ENCODE peak calls at places on chromosomes 4 and X, in four cellular contexts. Q is fibroblast of the aortic adventitia, W is smooth muscle cell of the brain vasculature, E is amniotic stem cell. A is an unnamed sample.

GRCh38 chr4:52852041-52852440 is 10.1 kb upstream of the RASL11B start:
- DNase-seq in Q (no peak), W (no peak), E (no peak), A (no peak)

GRCh38 chr4:102598759-102599379 is 97.7 kb downstream of the NFKB1 start:
- DNase-seq in Q (no peak), W (no peak), E (no peak), A (no peak)

GRCh38 chr4:133997440-133997839 is 204.1 kb downstream of the PABPC4L start:
- DNase-seq in Q (no peak), W (no peak), E (peak), A (no peak)

GRCh38 chr4:112813790-112814189 is 176.8 kb downstream of the LARP7 start:
- DNase-seq in Q (peak), W (no peak), E (no peak), A (no peak)

GRCh38 chr4:40916880-40917279 is 167.1 kb downstream of the NSUN7 start:
- DNase-seq in Q (no peak), W (no peak), E (no peak), A (peak)

GRCh38 chrX:46737462-46737861 is 21.5 kb downstream of the SLC9A7 start:
- DNase-seq in Q (peak), W (no peak), E (no peak), A (no peak)

GRCh38 chr4:55650483-55650882 is 14.4 kb upstream of the NMU start:
- DNase-seq in Q (no peak), W (no peak), E (no peak), A (no peak)

GRCh38 chrX:123975180-123975579 is 13.7 kb downstream of the STAG2 start:
- DNase-seq in Q (peak), W (no peak), E (no peak), A (no peak)

GRCh38 chr4:47704693-47705325 is 133.1 kb downstream of the CORIN start:
- DNase-seq in Q (peak), W (no peak), E (no peak), A (peak)

GRCh38 chrX:19723427-19723826 is 164.0 kb downstream of the SH3KBP1 start:
- DNase-seq in Q (no peak), W (no peak), E (no peak), A (no peak)

GRCh38 chrX:54423161-54423888 is 16.9 kb upstream of the TSR2 start:
- DNase-seq in Q (no peak), W (no peak), E (no peak), A (peak)

GRCh38 chr4:142312391-142312790 is 533.7 kb downstream of the INPP4B start:
- DNase-seq in Q (no peak), W (no peak), E (no peak), A (no peak)

GRCh38 chr4:6944311-6945051 is 34.9 kb downstream of the TBC1D14 start:
- DNase-seq in Q (no peak), W (no peak), E (no peak), A (peak)

GRCh38 chr4:74486905-74487304 is 42.0 kb downstream of the AREG start:
- DNase-seq in Q (no peak), W (no peak), E (no peak), A (no peak)

GRCh38 chr4:66558651-66559050 is 888.4 kb upstream of the EPHA5 start:
- DNase-seq in Q (peak), W (no peak), E (no peak), A (no peak)

GRCh38 chr4:159434496-159435241 is 331.8 kb downstream of the RAPGEF2 start:
- DNase-seq in Q (peak), W (no peak), E (no peak), A (no peak)

GRCh38 chr4:107037188-107037587 is 1.1 kb upstream of the DKK2 start:
- DNase-seq in Q (peak), W (no peak), E (no peak), A (peak)

GRCh38 chr4:1793496-1793840 is 375 bp downstream of the FGFR3 start:
- DNase-seq in Q (no peak), W (no peak), E (no peak), A (no peak)

GRCh38 chr4:89356086-89356485 is 48.5 kb upstream of the GPRIN3 start:
- DNase-seq in Q (no peak), W (no peak), E (no peak), A (no peak)

GRCh38 chrX:18875256-18875878 is 108.5 kb downstream of the PHKA2 start:
- DNase-seq in Q (no peak), W (no peak), E (no peak), A (no peak)

GRCh38 chr4:154642361-154642760 is 29.9 kb upstream of the FGG start:
- DNase-seq in Q (no peak), W (no peak), E (no peak), A (peak)

GRCh38 chr4:114005569-114006442 is 26.4 kb upstream of the ARSJ start:
- DNase-seq in Q (peak), W (no peak), E (no peak), A (no peak)

GRCh38 chr4:184247421-184247820 is 29.7 kb upstream of the ENPP6 start:
- DNase-seq in Q (no peak), W (no peak), E (no peak), A (no peak)

GRCh38 chr4:156889616-156890594 is 81.7 kb downstream of the PDGFC start:
- DNase-seq in Q (peak), W (no peak), E (no peak), A (no peak)

GRCh38 chr4:35151816-35152572 is 1092.3 kb downstream of the ARAP2 start:
- DNase-seq in Q (no peak), W (no peak), E (no peak), A (peak)

GRCh38 chr4:102493257-102493656 is 7.9 kb upstream of the NFKB1 start:
- DNase-seq in Q (no peak), W (no peak), E (no peak), A (no peak)

GRCh38 chrX:15646031-15646430 is 18.6 kb downstream of the CLTRN start:
- DNase-seq in Q (no peak), W (no peak), E (no peak), A (no peak)

GRCh38 chrX:140480765-140481164 is 24.1 kb downstream of the SOX3 start:
- DNase-seq in Q (no peak), W (no peak), E (no peak), A (no peak)

GRCh38 chr4:168923526-168924194 is 86.4 kb downstream of the CBR4 start:
- DNase-seq in Q (peak), W (peak), E (peak), A (peak)

GRCh38 chr4:80646061-80646460 is 310.5 kb downstream of the CFAP299 start:
- DNase-seq in Q (no peak), W (no peak), E (no peak), A (no peak)

GRCh38 chr4:80911458-80911857 is 119.0 kb upstream of the BMP3 start:
- DNase-seq in Q (no peak), W (no peak), E (no peak), A (no peak)

GRCh38 chr4:128385199-128385598 is 97.6 kb upstream of the PGRMC2 start:
- DNase-seq in Q (no peak), W (no peak), E (no peak), A (no peak)

GRCh38 chr4:721261-722171 is 15.9 kb downstream of the PCGF3 start:
- DNase-seq in Q (no peak), W (no peak), E (no peak), A (no peak)

A was measured in ELF-1.